ENCODE peak calls at places on chromosome 10, in six cellular contexts. One of them, this sample, is unnamed. For H3K36me3, the result is how much of the 10 kb centered on the place peaks cover.

GRCh38 chr10:59000162-59000825 is 176.1 kb upstream of the PHYHIPL start:
- DNase-seq in lower lobe of right lung: no peak
- DNase-seq in CD8-positive, alpha-beta T cell: no peak
- DNase-seq in psoas muscle: no peak
- DNase-seq in OCI-LY7: no peak
- DNase-seq in thoracic aorta: no peak
- DNase-seq in this sample: no peak

GRCh38 chr10:24951201-24952145 is 933 bp downstream of the PRTFDC1 start:
- DNase-seq in lower lobe of right lung: peak
- DNase-seq in CD8-positive, alpha-beta T cell: no peak
- DNase-seq in psoas muscle: no peak
- DNase-seq in OCI-LY7: no peak
- DNase-seq in thoracic aorta: no peak
- DNase-seq in this sample: peak

GRCh38 chr10:78543026-78543748 is 509.5 kb downstream of the RPS24 start:
- DNase-seq in lower lobe of right lung: no peak
- DNase-seq in CD8-positive, alpha-beta T cell: no peak
- DNase-seq in psoas muscle: no peak
- DNase-seq in OCI-LY7: no peak
- DNase-seq in thoracic aorta: no peak
- DNase-seq in this sample: no peak

GRCh38 chr10:24744966-24745365 is 21.3 kb upstream of the ARHGAP21 start:
- DNase-seq in lower lobe of right lung: no peak
- DNase-seq in CD8-positive, alpha-beta T cell: no peak
- DNase-seq in psoas muscle: no peak
- DNase-seq in OCI-LY7: no peak
- DNase-seq in thoracic aorta: no peak
- DNase-seq in this sample: no peak

GRCh38 chr10:59181668-59182067 is 5.2 kb downstream of the PHYHIPL start:
- DNase-seq in lower lobe of right lung: no peak
- DNase-seq in CD8-positive, alpha-beta T cell: no peak
- DNase-seq in psoas muscle: no peak
- DNase-seq in OCI-LY7: peak
- DNase-seq in thoracic aorta: no peak
- DNase-seq in this sample: no peak

GRCh38 chr10:33314788-33315561 is 19.5 kb downstream of the NRP1 start:
- DNase-seq in lower lobe of right lung: no peak
- DNase-seq in CD8-positive, alpha-beta T cell: no peak
- DNase-seq in psoas muscle: no peak
- DNase-seq in OCI-LY7: no peak
- DNase-seq in thoracic aorta: no peak
- DNase-seq in this sample: no peak

GRCh38 chr10:104123397-104123796 is 1.4 kb downstream of the SFR1 start:
- DNase-seq in lower lobe of right lung: no peak
- DNase-seq in CD8-positive, alpha-beta T cell: no peak
- DNase-seq in psoas muscle: no peak
- DNase-seq in OCI-LY7: peak
- DNase-seq in thoracic aorta: no peak
- DNase-seq in this sample: no peak

GRCh38 chr10:82492647-82493046 is 617.7 kb downstream of the NRG3 start:
- DNase-seq in lower lobe of right lung: no peak
- DNase-seq in CD8-positive, alpha-beta T cell: no peak
- DNase-seq in psoas muscle: no peak
- DNase-seq in OCI-LY7: no peak
- DNase-seq in thoracic aorta: no peak
- DNase-seq in this sample: no peak

GRCh38 chr10:86953747-86954680 is 3.4 kb downstream of the MMRN2 start:
- DNase-seq in lower lobe of right lung: peak
- DNase-seq in CD8-positive, alpha-beta T cell: no peak
- DNase-seq in psoas muscle: peak
- DNase-seq in OCI-LY7: no peak
- DNase-seq in thoracic aorta: peak
- DNase-seq in this sample: peak
- H3K27ac ChIP-seq in lower lobe of right lung: peak
- H3K27ac ChIP-seq in CD8-positive, alpha-beta T cell: no peak
- H3K27ac ChIP-seq in psoas muscle: peak
- H3K27ac ChIP-seq in OCI-LY7: no peak
- H3K27ac ChIP-seq in thoracic aorta: peak
- H3K27ac ChIP-seq in this sample: no peak

DNA sequence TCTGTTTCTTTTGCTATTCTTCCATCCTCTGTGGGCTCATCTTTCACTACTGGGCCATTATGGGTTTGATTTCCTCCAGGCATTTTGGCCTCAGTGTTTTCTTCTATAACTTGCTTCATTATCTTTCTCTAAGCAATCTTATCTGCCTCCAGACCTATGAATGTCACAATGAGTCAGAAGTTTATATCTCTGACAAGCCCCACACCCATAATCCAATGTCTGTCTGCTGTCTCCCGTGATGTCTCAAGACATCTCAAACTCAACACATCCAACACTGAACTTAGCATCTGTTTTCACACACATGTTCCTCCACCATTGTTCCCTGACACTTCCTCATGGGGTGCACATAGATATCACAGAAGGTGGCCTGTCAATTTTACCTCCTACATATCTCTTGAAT is 46.7 kb upstream of the RHOBTB1 start:
- DNase-seq in lower lobe of right lung: no peak
- DNase-seq in CD8-positive, alpha-beta T cell: no peak
- DNase-seq in psoas muscle: no peak
- DNase-seq in OCI-LY7: no peak
- DNase-seq in thoracic aorta: no peak
- DNase-seq in this sample: no peak
- H3K36me3 ChIP-seq in lower lobe of right lung: under half
- H3K36me3 ChIP-seq in CD8-positive, alpha-beta T cell: under half
- H3K36me3 ChIP-seq in psoas muscle: under half
- H3K36me3 ChIP-seq in OCI-LY7: under half
- H3K36me3 ChIP-seq in thoracic aorta: under half
- H3K36me3 ChIP-seq in this sample: under half

DNA sequence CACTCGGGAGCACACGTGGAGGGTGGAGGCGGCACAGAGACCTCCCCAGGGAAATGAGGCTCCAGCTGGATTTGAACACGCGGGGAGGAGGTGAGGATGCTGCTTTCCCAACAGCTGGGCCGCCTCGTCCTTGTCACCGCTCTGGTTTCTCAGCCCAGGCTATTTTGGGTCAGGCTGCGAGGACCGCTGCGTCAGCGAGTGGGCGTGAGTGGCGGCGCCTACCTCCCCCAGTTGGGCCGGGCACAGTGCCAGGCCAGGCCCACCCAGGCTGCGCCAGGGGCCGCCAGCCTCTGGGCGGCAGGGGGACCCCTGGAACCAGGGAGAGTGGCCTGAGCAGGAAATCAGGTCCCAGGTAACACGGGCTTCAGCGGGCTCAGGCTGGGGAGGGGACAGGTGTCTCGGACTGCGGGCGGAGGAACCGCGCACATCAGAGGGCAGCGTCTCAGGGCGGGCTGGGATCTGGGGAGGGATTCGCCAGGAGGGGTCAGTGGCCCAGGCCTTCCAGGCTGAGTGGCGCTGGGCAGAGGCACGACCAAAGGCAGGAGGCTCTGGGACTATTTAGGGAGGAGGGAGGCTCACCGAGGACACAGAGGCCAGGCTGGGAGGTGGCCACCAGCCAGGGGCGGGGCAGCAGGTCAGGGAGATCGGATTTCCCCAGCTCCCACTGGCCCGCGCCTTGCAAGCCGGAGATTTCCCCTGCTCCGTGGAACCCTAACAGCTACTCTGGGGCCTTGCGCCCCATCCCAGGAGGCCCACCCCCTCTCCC is 125.2 kb upstream of the RET start:
- DNase-seq in lower lobe of right lung: peak
- DNase-seq in CD8-positive, alpha-beta T cell: no peak
- DNase-seq in psoas muscle: peak
- DNase-seq in OCI-LY7: no peak
- DNase-seq in thoracic aorta: no peak
- DNase-seq in this sample: peak
- H3K4me3 ChIP-seq in lower lobe of right lung: peak
- H3K4me3 ChIP-seq in CD8-positive, alpha-beta T cell: no peak
- H3K4me3 ChIP-seq in psoas muscle: no peak
- H3K4me3 ChIP-seq in OCI-LY7: no peak
- H3K4me3 ChIP-seq in thoracic aorta: no peak
- H3K4me3 ChIP-seq in this sample: no peak

GRCh38 chr10:99527526-99528255 is 5.1 kb upstream of the NKX2-3 start:
- DNase-seq in lower lobe of right lung: no peak
- DNase-seq in CD8-positive, alpha-beta T cell: no peak
- DNase-seq in psoas muscle: no peak
- DNase-seq in OCI-LY7: no peak
- DNase-seq in thoracic aorta: no peak
- DNase-seq in this sample: no peak
- H3K27ac ChIP-seq in lower lobe of right lung: no peak
- H3K27ac ChIP-seq in CD8-positive, alpha-beta T cell: no peak
- H3K27ac ChIP-seq in psoas muscle: no peak
- H3K27ac ChIP-seq in OCI-LY7: no peak
- H3K27ac ChIP-seq in thoracic aorta: no peak
- H3K27ac ChIP-seq in this sample: no peak

DNA sequence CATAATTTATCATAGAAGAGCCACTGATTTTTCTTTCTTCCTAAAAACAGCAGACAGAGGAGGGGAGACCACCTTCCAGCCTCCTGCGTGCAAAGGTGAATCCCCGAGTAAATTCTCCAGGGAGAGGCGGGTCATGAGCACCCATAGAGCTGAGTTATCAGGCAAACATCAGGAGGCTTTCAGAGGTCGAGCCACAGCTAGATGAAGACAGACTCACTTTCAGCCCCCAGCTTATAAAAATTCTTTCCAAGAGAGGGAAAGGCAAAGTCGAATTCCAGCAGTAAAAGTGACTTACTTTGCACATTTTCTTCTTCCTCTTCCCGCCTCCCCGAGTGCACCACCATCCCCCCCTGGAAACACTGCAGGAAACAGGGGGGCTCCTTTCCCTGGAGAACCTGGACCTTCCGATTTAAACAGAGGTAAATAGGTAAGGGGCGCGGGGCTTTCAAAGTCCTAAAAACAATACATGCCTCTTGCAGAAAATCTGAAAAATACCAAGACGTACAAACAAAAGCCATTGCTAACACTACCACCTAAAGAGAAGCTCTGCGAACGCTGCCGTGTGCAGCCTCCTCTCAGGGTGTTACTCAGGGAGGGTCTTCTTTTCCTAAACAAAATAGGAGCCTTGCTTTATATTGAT is 163.8 kb downstream of the SVIL start:
- DNase-seq in lower lobe of right lung: no peak
- DNase-seq in CD8-positive, alpha-beta T cell: no peak
- DNase-seq in psoas muscle: no peak
- DNase-seq in OCI-LY7: no peak
- DNase-seq in thoracic aorta: no peak
- DNase-seq in this sample: no peak
- H3K36me3 ChIP-seq in lower lobe of right lung: half or more
- H3K36me3 ChIP-seq in CD8-positive, alpha-beta T cell: under half
- H3K36me3 ChIP-seq in psoas muscle: under half
- H3K36me3 ChIP-seq in OCI-LY7: under half
- H3K36me3 ChIP-seq in thoracic aorta: half or more
- H3K36me3 ChIP-seq in this sample: under half

GRCh38 chr10:53840668-53841067 is 960.4 kb downstream of the PCDH15 start:
- DNase-seq in lower lobe of right lung: no peak
- DNase-seq in CD8-positive, alpha-beta T cell: no peak
- DNase-seq in psoas muscle: no peak
- DNase-seq in OCI-LY7: no peak
- DNase-seq in thoracic aorta: no peak
- DNase-seq in this sample: no peak

GRCh38 chr10:53841746-53842145 is 959.3 kb downstream of the PCDH15 start:
- DNase-seq in lower lobe of right lung: no peak
- DNase-seq in CD8-positive, alpha-beta T cell: no peak
- DNase-seq in psoas muscle: no peak
- DNase-seq in OCI-LY7: no peak
- DNase-seq in thoracic aorta: no peak
- DNase-seq in this sample: no peak

GRCh38 chr10:53839437-53840039 is 961.5 kb downstream of the PCDH15 start:
- DNase-seq in lower lobe of right lung: no peak
- DNase-seq in CD8-positive, alpha-beta T cell: no peak
- DNase-seq in psoas muscle: no peak
- DNase-seq in OCI-LY7: peak
- DNase-seq in thoracic aorta: no peak
- DNase-seq in this sample: no peak

GRCh38 chr10:53833908-53834307 is 967.1 kb downstream of the PCDH15 start:
- DNase-seq in lower lobe of right lung: no peak
- DNase-seq in CD8-positive, alpha-beta T cell: no peak
- DNase-seq in psoas muscle: no peak
- DNase-seq in OCI-LY7: no peak
- DNase-seq in thoracic aorta: no peak
- DNase-seq in this sample: no peak

DNA sequence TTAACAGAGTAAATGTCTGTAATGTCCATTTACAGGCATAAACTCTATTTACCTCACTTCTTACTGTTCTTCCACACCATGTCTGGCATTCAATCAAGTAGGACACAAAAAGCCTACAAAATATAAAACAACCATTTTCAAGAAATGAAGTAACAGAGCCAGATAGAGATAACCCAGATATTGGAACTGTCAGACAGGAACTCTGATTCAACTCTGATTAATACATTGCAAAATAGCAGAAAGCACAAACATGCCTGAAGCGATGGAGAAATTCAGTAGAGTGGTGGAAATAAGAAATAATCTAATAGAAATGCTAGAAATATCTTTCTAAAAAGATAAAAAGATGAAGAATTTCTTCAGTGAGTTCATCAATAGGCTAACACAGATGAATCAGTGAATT is 964.4 kb downstream of the PCDH15 start:
- DNase-seq in lower lobe of right lung: no peak
- DNase-seq in CD8-positive, alpha-beta T cell: no peak
- DNase-seq in psoas muscle: no peak
- DNase-seq in OCI-LY7: no peak
- DNase-seq in thoracic aorta: no peak
- DNase-seq in this sample: no peak
- H3K4me3 ChIP-seq in lower lobe of right lung: no peak
- H3K4me3 ChIP-seq in CD8-positive, alpha-beta T cell: no peak
- H3K4me3 ChIP-seq in psoas muscle: no peak
- H3K4me3 ChIP-seq in OCI-LY7: no peak
- H3K4me3 ChIP-seq in thoracic aorta: no peak
- H3K4me3 ChIP-seq in this sample: no peak

GRCh38 chr10:29555746-29556481 is 78.9 kb downstream of the SVIL start:
- DNase-seq in lower lobe of right lung: no peak
- DNase-seq in CD8-positive, alpha-beta T cell: no peak
- DNase-seq in psoas muscle: no peak
- DNase-seq in OCI-LY7: no peak
- DNase-seq in thoracic aorta: no peak
- DNase-seq in this sample: no peak
- H3K27ac ChIP-seq in lower lobe of right lung: no peak
- H3K27ac ChIP-seq in CD8-positive, alpha-beta T cell: no peak
- H3K27ac ChIP-seq in psoas muscle: peak
- H3K27ac ChIP-seq in OCI-LY7: no peak
- H3K27ac ChIP-seq in thoracic aorta: peak
- H3K27ac ChIP-seq in this sample: no peak

GRCh38 chr10:3151889-3152565 is 20.6 kb downstream of the PITRM1 start:
- DNase-seq in lower lobe of right lung: no peak
- DNase-seq in CD8-positive, alpha-beta T cell: no peak
- DNase-seq in psoas muscle: no peak
- DNase-seq in OCI-LY7: no peak
- DNase-seq in thoracic aorta: no peak
- DNase-seq in this sample: no peak

GRCh38 chr10:3150961-3151360 is 21.6 kb downstream of the PITRM1 start:
- DNase-seq in lower lobe of right lung: no peak
- DNase-seq in CD8-positive, alpha-beta T cell: no peak
- DNase-seq in psoas muscle: no peak
- DNase-seq in OCI-LY7: no peak
- DNase-seq in thoracic aorta: no peak
- DNase-seq in this sample: no peak

GRCh38 chr10:3150366-3150765 is 22.2 kb downstream of the PITRM1 start:
- DNase-seq in lower lobe of right lung: no peak
- DNase-seq in CD8-positive, alpha-beta T cell: no peak
- DNase-seq in psoas muscle: no peak
- DNase-seq in OCI-LY7: no peak
- DNase-seq in thoracic aorta: no peak
- DNase-seq in this sample: no peak

GRCh38 chr10:3154661-3155060 is 17.9 kb downstream of the PITRM1 start:
- DNase-seq in lower lobe of right lung: no peak
- DNase-seq in CD8-positive, alpha-beta T cell: no peak
- DNase-seq in psoas muscle: no peak
- DNase-seq in OCI-LY7: no peak
- DNase-seq in thoracic aorta: no peak
- DNase-seq in this sample: no peak

GRCh38 chr10:3152566-3152935 is 20.0 kb downstream of the PITRM1 start:
- DNase-seq in lower lobe of right lung: no peak
- DNase-seq in CD8-positive, alpha-beta T cell: no peak
- DNase-seq in psoas muscle: no peak
- DNase-seq in OCI-LY7: no peak
- DNase-seq in thoracic aorta: no peak
- DNase-seq in this sample: no peak
- H3K36me3 ChIP-seq in lower lobe of right lung: half or more
- H3K36me3 ChIP-seq in CD8-positive, alpha-beta T cell: half or more
- H3K36me3 ChIP-seq in psoas muscle: under half
- H3K36me3 ChIP-seq in OCI-LY7: half or more
- H3K36me3 ChIP-seq in thoracic aorta: half or more
- H3K36me3 ChIP-seq in this sample: under half